ENCODE peak calls at places on chromosomes 5 and 9, in four cellular contexts. T is WERI-Rb-1, O is natural killer cell, K is BE2C. L is an unnamed sample.

GRCh38 chr5:71778678-71779276 is 59.7 kb downstream of the CARTPT start:
- DNase-seq in K (peak), O (no peak), T (peak), L (no peak)

GRCh38 chr5:37715361-37715760 is 124.5 kb downstream of the GDNF start:
- DNase-seq in K (no peak), O (no peak), T (no peak), L (no peak)

GRCh38 chr9:137459147-137459600 is at the start of gene NSMF:
- DNase-seq in O (peak), T (peak), K (peak), L (peak)

GRCh38 chr5:52725781-52726180 is 61.9 kb upstream of the ITGA1 start:
- DNase-seq in O (no peak), T (no peak), K (no peak), L (no peak)

GRCh38 chr9:26210338-26210851 is 532.2 kb upstream of the TUSC1 start:
- DNase-seq in T (no peak), O (no peak), K (no peak), L (no peak)

GRCh38 chr5:136374003-136374402 is 8.7 kb upstream of the TRPC7 start:
- DNase-seq in O (no peak), T (peak), K (no peak), L (no peak)

GRCh38 chr9:117405950-117406705 is 8.7 kb downstream of the ASTN2 start:
- DNase-seq in K (no peak), O (no peak), T (peak), L (no peak)

GRCh38 chr5:120479066-120479465 is 15.0 kb downstream of the PRR16 start:
- DNase-seq in K (no peak), T (no peak), O (no peak), L (no peak)

GRCh38 chr9:36118706-36119105 is 17.8 kb upstream of the GLIPR2 start:
- DNase-seq in K (no peak), O (no peak), T (no peak), L (no peak)

GRCh38 chr5:160133071-160133917 is 14.0 kb upstream of the PWWP2A start:
- DNase-seq in K (no peak), O (no peak), T (no peak), L (no peak)

GRCh38 chr5:93428868-93429267 is 152.2 kb downstream of the NR2F1-AS1 start:
- DNase-seq in O (no peak), K (no peak), T (no peak), L (no peak)

GRCh38 chr9:101530076-101530711 is 3.5 kb upstream of the RNF20 start:
- DNase-seq in T (peak), O (peak), K (peak), L (peak)

GRCh38 chr5:103283120-103283519 is 24.6 kb downstream of the MACIR start:
- DNase-seq in K (no peak), T (no peak), O (no peak), L (no peak)

GRCh38 chr5:94217216-94217615 is 401.2 kb downstream of the KIAA0825 start:
- DNase-seq in O (no peak), T (no peak), K (no peak), L (no peak)

GRCh38 chr5:10229306-10230048 is 20.2 kb downstream of the ATPSCKMT start:
- DNase-seq in O (no peak), T (no peak), K (no peak), L (no peak)
- TF ChIP-seq CTCF in O (no peak), T (peak), K (no peak), L (no peak)

GRCh38 chr9:32518276-32518675 is 7.7 kb downstream of the RIGI start:
- DNase-seq in K (no peak), O (no peak), T (no peak), L (no peak)
- TF ChIP-seq CTCF in K (no peak), O (no peak), T (no peak), L (no peak)

DNA sequence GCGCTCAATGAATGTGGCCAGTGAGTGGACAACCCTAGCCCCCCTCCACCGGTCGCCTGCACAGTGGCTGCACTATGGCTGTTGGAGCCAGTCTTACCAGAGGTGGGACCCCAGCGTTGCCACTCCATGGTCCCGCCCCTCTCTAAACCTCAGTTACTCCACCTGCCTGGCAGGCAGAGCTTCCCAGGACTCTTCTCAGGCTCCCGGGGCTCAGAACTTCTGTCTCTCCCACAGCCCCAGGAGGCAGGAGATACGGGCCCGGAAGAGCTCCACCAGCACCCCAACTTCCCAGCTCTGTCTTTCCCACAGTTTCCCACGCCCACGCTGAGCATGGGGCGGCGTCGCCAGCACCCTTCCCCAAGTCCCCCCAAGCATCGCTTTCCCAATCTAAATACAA is 975 bp downstream of the RASGEF1C start:
- DNase-seq in T (no peak), O (no peak), K (no peak), L (no peak)
- TF ChIP-seq CTCF in T (no peak), O (no peak), K (no peak), L (no peak)

GRCh38 chr9:90808890-90809685 is 7.5 kb downstream of the SYK start:
- DNase-seq in T (peak), O (peak), K (no peak), L (no peak)
- TF ChIP-seq CTCF in T (no peak), O (no peak), K (no peak), L (no peak)

DNA sequence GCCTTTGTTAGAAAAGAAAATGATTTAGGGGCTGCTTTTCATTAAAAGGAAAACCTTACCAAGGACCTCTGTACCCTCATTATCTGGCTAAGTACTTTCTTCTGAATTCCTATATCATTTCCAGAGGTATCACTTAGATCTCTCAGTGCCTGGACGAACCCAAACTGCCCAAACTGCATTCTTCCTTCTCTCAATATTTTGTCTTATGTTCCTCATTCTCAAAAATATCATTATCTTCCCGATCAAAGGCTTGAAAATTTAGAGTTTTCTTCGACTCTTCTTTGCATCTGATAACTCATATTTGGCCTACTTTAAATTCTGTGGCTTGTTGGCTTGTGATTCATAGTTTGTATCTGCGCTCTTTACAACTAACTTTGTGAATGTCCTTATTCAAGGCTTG is 136.7 kb upstream of the TAF11L2 start:
- DNase-seq in O (no peak), K (no peak), T (no peak), L (no peak)
- TF ChIP-seq CTCF in O (no peak), K (no peak), T (no peak), L (no peak)

L was measured in activated B cell treated with CpG ODN at 0.5 μM for 24 hours.